ENCODE peak calls at places on chromosomes 13 and 19, in seven cellular contexts. M is HepG2, X is GM12878, J is H1, C is SK-N-SH, P is HCT116, R is K562. D is an unnamed sample.

GRCh38 chr19:15551183-15552004 is 43.1 kb downstream of the CYP4F22 start:
- DNase-seq in P (no peak), C (peak; percentile 78), X (no peak), M (peak; percentile 38), R (peak; percentile 86), J (no peak), D (peak; percentile 35)

GRCh38 chr13:106299616-106300015 is 235.8 kb downstream of the EFNB2 start:
- DNase-seq in C (no peak), J (no peak), M (no peak), X (no peak), P (no peak), R (no peak), D (no peak)

GRCh38 chr19:38596057-38596981 is 21.4 kb downstream of the MAP4K1 start:
- DNase-seq in M (peak; percentile 20), X (no peak), R (peak; percentile 97), J (peak; percentile 87), C (peak; percentile 88), P (peak; percentile 71), D (peak; percentile 93)

GRCh38 chr13:112984954-112985802 is 16.2 kb downstream of the MCF2L start:
- DNase-seq in X (no peak), R (no peak), C (no peak), P (no peak), M (peak; percentile 82), J (no peak), D (no peak)

GRCh38 chr13:53782400-53783030 is 753.9 kb downstream of the OLFM4 start:
- DNase-seq in J (no peak), C (peak; percentile 30), R (peak; percentile 3), P (no peak), M (peak; percentile 33), X (peak; percentile 3), D (peak; percentile 86)

GRCh38 chr13:29505511-29505910 is 90.0 kb downstream of the SLC7A1 start:
- DNase-seq in C (no peak), X (no peak), M (no peak), P (no peak), R (no peak), J (no peak), D (no peak)

GRCh38 chr19:49599378-49600298 is 8.7 kb downstream of the PRR12 start:
- DNase-seq in P (no peak), R (no peak), M (no peak), J (no peak), C (no peak), X (no peak), D (no peak)

GRCh38 chr13:74129500-74130144 is 4.6 kb downstream of the KLF12 start:
- DNase-seq in C (no peak), R (no peak), M (no peak), J (no peak), X (no peak), P (no peak), D (no peak)

GRCh38 chr13:107210216-107211010 is 642.5 kb upstream of the ARGLU1 start:
- DNase-seq in P (no peak), R (no peak), J (no peak), M (no peak), X (no peak), C (no peak), D (no peak)

GRCh38 chr19:34580055-34580336 is 97.0 kb downstream of the SCGB2B2 start:
- DNase-seq in R (no peak), X (no peak), J (no peak), P (no peak), M (no peak), C (no peak), D (no peak)

GRCh38 chr19:58584498-58585441 is 11.6 kb upstream of the MZF1 start:
- DNase-seq in M (no peak), R (peak; percentile 59), C (no peak), X (no peak), J (no peak), P (no peak), D (no peak)

GRCh38 chr13:31050486-31051400 is 111.0 kb downstream of the HSPH1 start:
- DNase-seq in M (no peak), X (no peak), C (peak; percentile 38), J (no peak), P (no peak), R (no peak), D (peak; percentile 16)

GRCh38 chr13:49082653-49083536 is 107.2 kb downstream of the FNDC3A start:
- DNase-seq in P (no peak), J (no peak), M (no peak), X (peak; percentile 48), C (no peak), R (no peak), D (no peak)

GRCh38 chr13:50396001-50396400 is 380.8 kb downstream of the KCNRG start:
- DNase-seq in R (no peak), C (no peak), P (no peak), X (no peak), M (no peak), J (no peak), D (no peak)

GRCh38 chr19:5273782-5274181 is 66.8 kb downstream of the PTPRS start:
- DNase-seq in P (no peak), R (no peak), C (no peak), J (no peak), X (no peak), M (no peak), D (no peak)

GRCh38 chr19:43779147-43779819 is 1.5 kb downstream of the KCNN4 start:
- DNase-seq in C (no peak), J (no peak), M (no peak), P (no peak), R (no peak), X (no peak), D (no peak)

GRCh38 chr13:84446972-84447700 is 564.9 kb upstream of the SLITRK1 start:
- DNase-seq in C (no peak), X (no peak), R (no peak), J (no peak), M (no peak), P (no peak), D (no peak)

GRCh38 chr19:11148001-11148400 is 7.6 kb downstream of the SPC24 start:
- DNase-seq in R (no peak), M (no peak), J (no peak), P (no peak), X (no peak), C (no peak), D (no peak)

GRCh38 chr13:32011971-32012370 is 19.6 kb upstream of the FRY start:
- DNase-seq in X (no peak), J (no peak), P (no peak), R (no peak), C (no peak), M (no peak), D (no peak)

GRCh38 chr13:40774672-40775071 is 3.7 kb upstream of the MRPS31 start:
- DNase-seq in P (no peak), R (no peak), C (no peak), X (no peak), M (no peak), J (no peak), D (no peak)

GRCh38 chr13:40776232-40776631 is 5.2 kb upstream of the MRPS31 start:
- DNase-seq in M (no peak), J (no peak), C (no peak), X (no peak), R (no peak), P (no peak), D (no peak)

GRCh38 chr13:40777957-40778235 is 6.9 kb upstream of the MRPS31 start:
- DNase-seq in C (no peak), X (no peak), R (no peak), M (no peak), P (no peak), J (no peak), D (no peak)

GRCh38 chr13:40777166-40777956 is 6.4 kb upstream of the MRPS31 start:
- DNase-seq in X (no peak), P (peak; percentile 65), C (peak; percentile 60), J (no peak), M (peak; percentile 71), R (peak; percentile 59), D (peak; percentile 66)

GRCh38 chr13:40776681-40777165 is 5.7 kb upstream of the MRPS31 start:
- DNase-seq in C (no peak), R (no peak), M (no peak), P (no peak), X (no peak), J (no peak), D (no peak)
- TF ChIP-seq JUND in C (peak; percentile 38), R (peak; percentile 56), M (no peak), P (no peak), X (no peak), J (no peak), D (no peak)

DNA sequence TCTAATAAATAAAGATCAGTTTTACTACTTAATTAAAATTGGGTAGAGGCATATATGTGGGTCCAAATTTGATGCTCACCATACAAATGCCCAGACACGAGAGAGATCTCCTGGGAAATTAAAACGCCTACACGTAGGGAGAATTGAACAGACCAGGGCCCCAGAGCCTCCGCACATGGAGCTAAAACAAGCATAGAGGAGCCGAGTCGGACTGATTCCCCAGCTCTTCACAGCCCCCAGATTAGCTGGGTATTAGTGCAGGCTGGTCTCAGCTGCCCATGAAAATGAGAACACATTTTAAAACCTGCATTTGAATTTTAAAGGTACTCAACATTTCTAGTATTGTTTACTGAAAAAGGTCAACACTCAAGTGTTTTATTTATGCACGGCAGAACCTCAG is 344.9 kb downstream of the ENOX1 start:
- DNase-seq in X (no peak), P (no peak), J (no peak), M (no peak), C (no peak), R (no peak), D (no peak)
- TF ChIP-seq JUND in X (no peak), P (no peak), J (no peak), M (no peak), C (no peak), R (no peak), D (no peak)

GRCh38 chr13:109510036-109510435 is 276.3 kb downstream of the IRS2 start:
- DNase-seq in C (no peak), M (no peak), X (no peak), J (no peak), P (no peak), R (no peak), D (peak; percentile 26)

GRCh38 chr13:109509154-109509905 is 277.1 kb downstream of the IRS2 start:
- DNase-seq in M (no peak), X (no peak), C (no peak), P (no peak), J (no peak), R (no peak), D (peak; percentile 94)
- TF ChIP-seq JUND in M (no peak), X (no peak), C (peak; percentile 10), P (no peak), J (no peak), R (no peak), D (no peak)

DNA sequence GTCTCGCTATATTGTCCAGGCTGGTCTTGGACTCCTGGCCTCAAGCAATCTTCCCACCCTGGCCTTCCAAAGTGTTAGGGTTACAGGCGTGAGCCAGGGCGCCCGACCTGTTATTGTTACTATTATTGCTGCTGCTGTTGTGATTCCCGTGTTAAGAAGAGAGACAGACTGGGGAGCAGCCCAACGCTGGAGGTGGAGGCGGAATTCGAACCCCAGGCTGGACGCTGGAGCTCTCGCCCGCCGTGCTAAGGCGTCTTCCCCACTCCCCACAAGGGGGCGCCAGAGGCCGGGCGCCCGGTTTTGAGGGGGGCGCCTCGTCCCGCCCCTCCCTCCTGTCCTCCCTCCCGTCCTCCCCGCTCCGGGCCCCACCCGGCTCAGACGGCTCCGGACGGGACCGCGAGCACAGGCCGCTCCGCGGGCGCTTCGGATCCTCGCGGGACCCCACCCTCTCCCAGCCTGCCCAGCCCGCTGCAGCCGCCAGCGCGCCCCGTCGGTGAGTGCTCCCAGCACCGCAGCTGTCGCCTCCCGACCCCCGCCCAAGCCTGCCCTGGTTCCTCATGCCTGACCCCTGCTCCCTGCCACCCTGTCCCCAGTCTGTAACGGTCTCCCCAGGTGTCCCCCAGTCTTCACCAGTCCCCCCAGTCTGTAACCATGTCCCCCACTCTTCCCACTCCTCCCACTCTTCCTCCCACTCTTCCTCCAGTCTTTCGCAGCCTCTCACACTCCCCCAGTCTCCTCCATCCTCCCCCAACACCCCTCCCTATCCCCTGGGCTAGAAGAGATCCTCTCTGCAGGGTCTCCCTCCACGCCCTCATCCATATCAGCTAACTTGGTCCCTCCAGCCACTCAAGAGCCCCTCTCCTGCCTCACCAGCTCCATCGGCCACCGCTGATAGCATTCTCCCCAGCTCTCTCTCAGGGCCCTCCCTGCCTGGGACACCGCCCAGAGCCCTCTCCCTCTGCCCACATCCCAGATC is at the start of gene EHD2:
- DNase-seq in M (no peak), R (peak; percentile 90), X (no peak), C (peak; percentile 88), J (no peak), P (no peak), D (peak; percentile 74)
- TF ChIP-seq JUND in M (no peak), R (no peak), X (no peak), C (no peak), J (no peak), P (no peak), D (no peak)